ENCODE peak calls at places on chromosomes 5 and 9, in nine cellular contexts. One of them, this sample, is unnamed.

GRCh38 chr5:66659780-66660179 is 63.6 kb downstream of the MAST4 start:
- DNase-seq in body of pancreas: no peak
- DNase-seq in iPS-NIHi11: no peak
- DNase-seq in BJ: no peak
- DNase-seq in GM10248: no peak
- DNase-seq in RPMI8226: no peak
- DNase-seq in psoas muscle: no peak
- DNase-seq in astrocyte of the cerebellum: no peak
- DNase-seq in OCI-LY7: no peak
- DNase-seq in this sample: no peak

GRCh38 chr5:176741566-176742211 is 68.7 kb upstream of the UNC5A start:
- DNase-seq in GM10248: peak
- DNase-seq in astrocyte of the cerebellum: no peak
- DNase-seq in RPMI8226: no peak
- DNase-seq in OCI-LY7: no peak
- DNase-seq in BJ: no peak
- DNase-seq in body of pancreas: no peak
- DNase-seq in iPS-NIHi11: no peak
- DNase-seq in psoas muscle: no peak
- DNase-seq in this sample: no peak

GRCh38 chr9:132367613-132368305 is 13.0 kb upstream of the SETX start:
- DNase-seq in BJ: no peak
- DNase-seq in iPS-NIHi11: no peak
- DNase-seq in astrocyte of the cerebellum: no peak
- DNase-seq in psoas muscle: no peak
- DNase-seq in body of pancreas: no peak
- DNase-seq in GM10248: no peak
- DNase-seq in RPMI8226: no peak
- DNase-seq in OCI-LY7: no peak
- DNase-seq in this sample: no peak

GRCh38 chr5:94698189-94698588 is 79.7 kb downstream of the SLF1 start:
- DNase-seq in astrocyte of the cerebellum: no peak
- DNase-seq in iPS-NIHi11: no peak
- DNase-seq in BJ: no peak
- DNase-seq in OCI-LY7: no peak
- DNase-seq in body of pancreas: no peak
- DNase-seq in psoas muscle: no peak
- DNase-seq in GM10248: no peak
- DNase-seq in RPMI8226: no peak
- DNase-seq in this sample: no peak

GRCh38 chr5:125408582-125409069 is 662.2 kb upstream of the ZNF608 start:
- DNase-seq in GM10248: peak
- DNase-seq in iPS-NIHi11: no peak
- DNase-seq in astrocyte of the cerebellum: no peak
- DNase-seq in body of pancreas: no peak
- DNase-seq in OCI-LY7: no peak
- DNase-seq in RPMI8226: no peak
- DNase-seq in BJ: peak
- DNase-seq in psoas muscle: no peak
- DNase-seq in this sample: peak

GRCh38 chr5:17212996-17213395 is 4.4 kb upstream of the BASP1 start:
- DNase-seq in BJ: no peak
- DNase-seq in OCI-LY7: no peak
- DNase-seq in RPMI8226: no peak
- DNase-seq in GM10248: no peak
- DNase-seq in iPS-NIHi11: no peak
- DNase-seq in psoas muscle: no peak
- DNase-seq in body of pancreas: no peak
- DNase-seq in astrocyte of the cerebellum: no peak
- DNase-seq in this sample: no peak

GRCh38 chr5:115054387-115054951 is 115.2 kb downstream of the TRIM36 start:
- DNase-seq in OCI-LY7: no peak
- DNase-seq in astrocyte of the cerebellum: no peak
- DNase-seq in iPS-NIHi11: no peak
- DNase-seq in BJ: no peak
- DNase-seq in psoas muscle: no peak
- DNase-seq in body of pancreas: no peak
- DNase-seq in RPMI8226: no peak
- DNase-seq in GM10248: no peak
- DNase-seq in this sample: no peak

GRCh38 chr5:11467588-11467987 is 436.7 kb downstream of the CTNND2 start:
- DNase-seq in astrocyte of the cerebellum: peak
- DNase-seq in RPMI8226: no peak
- DNase-seq in OCI-LY7: no peak
- DNase-seq in psoas muscle: no peak
- DNase-seq in iPS-NIHi11: no peak
- DNase-seq in body of pancreas: no peak
- DNase-seq in BJ: no peak
- DNase-seq in GM10248: no peak
- DNase-seq in this sample: no peak

GRCh38 chr9:115986508-115986907 is 167.1 kb upstream of the PAPPA start:
- DNase-seq in GM10248: no peak
- DNase-seq in OCI-LY7: no peak
- DNase-seq in body of pancreas: no peak
- DNase-seq in RPMI8226: no peak
- DNase-seq in iPS-NIHi11: no peak
- DNase-seq in astrocyte of the cerebellum: no peak
- DNase-seq in BJ: no peak
- DNase-seq in psoas muscle: no peak
- DNase-seq in this sample: no peak

GRCh38 chr9:93597871-93598646 is 21.7 kb downstream of the PHF2 start:
- DNase-seq in RPMI8226: no peak
- DNase-seq in iPS-NIHi11: no peak
- DNase-seq in BJ: no peak
- DNase-seq in OCI-LY7: no peak
- DNase-seq in astrocyte of the cerebellum: no peak
- DNase-seq in body of pancreas: no peak
- DNase-seq in GM10248: no peak
- DNase-seq in psoas muscle: peak
- DNase-seq in this sample: no peak

GRCh38 chr9:126809068-126809467 is 4.2 kb downstream of the ZBTB43 start:
- DNase-seq in GM10248: no peak
- DNase-seq in astrocyte of the cerebellum: no peak
- DNase-seq in psoas muscle: no peak
- DNase-seq in RPMI8226: no peak
- DNase-seq in BJ: no peak
- DNase-seq in iPS-NIHi11: no peak
- DNase-seq in OCI-LY7: no peak
- DNase-seq in body of pancreas: no peak
- DNase-seq in this sample: no peak

GRCh38 chr5:151825445-151825844 is 53.7 kb downstream of the G3BP1 start:
- DNase-seq in OCI-LY7: peak
- DNase-seq in BJ: peak
- DNase-seq in astrocyte of the cerebellum: peak
- DNase-seq in iPS-NIHi11: peak
- DNase-seq in RPMI8226: peak
- DNase-seq in GM10248: peak
- DNase-seq in psoas muscle: peak
- DNase-seq in body of pancreas: peak
- DNase-seq in this sample: no peak

GRCh38 chr9:128628471-128629048 is 28.1 kb downstream of the DYNC2I2 start:
- DNase-seq in iPS-NIHi11: peak
- DNase-seq in psoas muscle: peak
- DNase-seq in astrocyte of the cerebellum: no peak
- DNase-seq in OCI-LY7: no peak
- DNase-seq in GM10248: no peak
- DNase-seq in BJ: no peak
- DNase-seq in RPMI8226: peak
- DNase-seq in body of pancreas: no peak
- DNase-seq in this sample: no peak

GRCh38 chr5:174355208-174355612 is 309.7 kb downstream of the NSG2 start:
- DNase-seq in iPS-NIHi11: no peak
- DNase-seq in psoas muscle: no peak
- DNase-seq in BJ: peak
- DNase-seq in astrocyte of the cerebellum: peak
- DNase-seq in OCI-LY7: no peak
- DNase-seq in RPMI8226: no peak
- DNase-seq in GM10248: no peak
- DNase-seq in body of pancreas: no peak
- DNase-seq in this sample: peak

GRCh38 chr9:105244996-105245719 is 707 bp downstream of the SLC44A1 start:
- DNase-seq in astrocyte of the cerebellum: no peak
- DNase-seq in GM10248: peak
- DNase-seq in psoas muscle: peak
- DNase-seq in iPS-NIHi11: peak
- DNase-seq in BJ: no peak
- DNase-seq in RPMI8226: peak
- DNase-seq in body of pancreas: peak
- DNase-seq in OCI-LY7: peak
- DNase-seq in this sample: no peak

GRCh38 chr9:18979367-18979766 is 53.6 kb downstream of the SAXO1 start:
- DNase-seq in BJ: no peak
- DNase-seq in psoas muscle: no peak
- DNase-seq in iPS-NIHi11: no peak
- DNase-seq in OCI-LY7: no peak
- DNase-seq in GM10248: no peak
- DNase-seq in astrocyte of the cerebellum: no peak
- DNase-seq in body of pancreas: no peak
- DNase-seq in RPMI8226: no peak
- DNase-seq in this sample: no peak

GRCh38 chr5:169636477-169637084 is 494 bp upstream of the DOCK2 start:
- DNase-seq in RPMI8226: no peak
- DNase-seq in GM10248: no peak
- DNase-seq in BJ: no peak
- DNase-seq in astrocyte of the cerebellum: no peak
- DNase-seq in body of pancreas: no peak
- DNase-seq in psoas muscle: no peak
- DNase-seq in iPS-NIHi11: no peak
- DNase-seq in OCI-LY7: no peak
- DNase-seq in this sample: no peak

GRCh38 chr9:18362901-18363685 is 110.9 kb upstream of the ADAMTSL1 start:
- DNase-seq in psoas muscle: no peak
- DNase-seq in iPS-NIHi11: no peak
- DNase-seq in GM10248: peak
- DNase-seq in OCI-LY7: peak
- DNase-seq in astrocyte of the cerebellum: peak
- DNase-seq in body of pancreas: no peak
- DNase-seq in RPMI8226: peak
- DNase-seq in BJ: peak
- DNase-seq in this sample: no peak

GRCh38 chr5:95760291-95761191 is 29.4 kb downstream of the RHOBTB3 start:
- DNase-seq in psoas muscle: no peak
- DNase-seq in astrocyte of the cerebellum: peak
- DNase-seq in OCI-LY7: peak
- DNase-seq in GM10248: peak
- DNase-seq in body of pancreas: no peak
- DNase-seq in BJ: peak
- DNase-seq in RPMI8226: peak
- DNase-seq in iPS-NIHi11: no peak
- DNase-seq in this sample: peak

GRCh38 chr5:114185274-114185673 is 176.6 kb upstream of the KCNN2 start:
- DNase-seq in iPS-NIHi11: no peak
- DNase-seq in astrocyte of the cerebellum: no peak
- DNase-seq in BJ: no peak
- DNase-seq in OCI-LY7: no peak
- DNase-seq in body of pancreas: no peak
- DNase-seq in GM10248: no peak
- DNase-seq in RPMI8226: no peak
- DNase-seq in psoas muscle: peak
- DNase-seq in this sample: peak

GRCh38 chr5:151383011-151383410 is 35.7 kb upstream of the SLC36A2 start:
- DNase-seq in iPS-NIHi11: peak
- DNase-seq in body of pancreas: no peak
- DNase-seq in BJ: no peak
- DNase-seq in RPMI8226: no peak
- DNase-seq in psoas muscle: peak
- DNase-seq in OCI-LY7: no peak
- DNase-seq in astrocyte of the cerebellum: no peak
- DNase-seq in GM10248: no peak
- DNase-seq in this sample: no peak

GRCh38 chr9:2872941-2873323 is 29.0 kb upstream of the PUM3 start:
- DNase-seq in OCI-LY7: no peak
- DNase-seq in psoas muscle: no peak
- DNase-seq in BJ: no peak
- DNase-seq in iPS-NIHi11: no peak
- DNase-seq in GM10248: no peak
- DNase-seq in astrocyte of the cerebellum: no peak
- DNase-seq in body of pancreas: no peak
- DNase-seq in RPMI8226: no peak
- DNase-seq in this sample: no peak

GRCh38 chr5:665541-665955 is 27.6 kb downstream of the TPPP start:
- DNase-seq in BJ: no peak
- DNase-seq in psoas muscle: peak
- DNase-seq in body of pancreas: no peak
- DNase-seq in OCI-LY7: no peak
- DNase-seq in RPMI8226: no peak
- DNase-seq in iPS-NIHi11: peak
- DNase-seq in astrocyte of the cerebellum: no peak
- DNase-seq in GM10248: no peak
- DNase-seq in this sample: no peak

GRCh38 chr5:141778211-141778610 is 96.2 kb upstream of the ARAP3 start:
- DNase-seq in psoas muscle: no peak
- DNase-seq in astrocyte of the cerebellum: peak
- DNase-seq in body of pancreas: no peak
- DNase-seq in BJ: no peak
- DNase-seq in OCI-LY7: peak
- DNase-seq in iPS-NIHi11: peak
- DNase-seq in GM10248: no peak
- DNase-seq in RPMI8226: no peak
- DNase-seq in this sample: no peak

GRCh38 chr5:1726469-1726865 is 73.2 kb downstream of the MRPL36 start:
- DNase-seq in iPS-NIHi11: no peak
- DNase-seq in body of pancreas: no peak
- DNase-seq in OCI-LY7: no peak
- DNase-seq in psoas muscle: no peak
- DNase-seq in BJ: no peak
- DNase-seq in RPMI8226: no peak
- DNase-seq in GM10248: no peak
- DNase-seq in astrocyte of the cerebellum: no peak
- DNase-seq in this sample: no peak

GRCh38 chr9:30774326-30774725 is 1610.1 kb upstream of the ACO1 start:
- DNase-seq in OCI-LY7: no peak
- DNase-seq in iPS-NIHi11: peak
- DNase-seq in body of pancreas: no peak
- DNase-seq in astrocyte of the cerebellum: no peak
- DNase-seq in RPMI8226: peak
- DNase-seq in psoas muscle: peak
- DNase-seq in GM10248: no peak
- DNase-seq in BJ: no peak
- DNase-seq in this sample: no peak

GRCh38 chr5:7926296-7926695 is 57.3 kb downstream of the MTRR start:
- DNase-seq in psoas muscle: no peak
- DNase-seq in BJ: peak
- DNase-seq in iPS-NIHi11: no peak
- DNase-seq in astrocyte of the cerebellum: peak
- DNase-seq in OCI-LY7: no peak
- DNase-seq in RPMI8226: no peak
- DNase-seq in body of pancreas: no peak
- DNase-seq in GM10248: no peak
- DNase-seq in this sample: no peak

This sample was measured in keratinocyte.